ENCODE peak calls at places on chromosomes 4 and X, in eight cellular contexts. One of them, this sample, is unnamed.
A peak's percentile ranks its signal among the peaks of the same experiment; 100 is the strongest.

GRCh38 chr4:2887343-2887742 is 43.7 kb downstream of the ADD1 start:
- DNase-seq in ELF-1: no peak
- DNase-seq in Panc1: no peak
- DNase-seq in stimulated activated CD8-positive, alpha-beta memory T cell treated with anti-CD3 and anti-CD28 coated beads, Interleukin-15, amount 100 ng/mL, for 4 hours: no peak
- DNase-seq in upper lobe of right lung: no peak
- DNase-seq in aorta: no peak
- DNase-seq in iPS-NIHi11: no peak
- DNase-seq in stimulated activated naive CD8-positive, alpha-beta T cell treated with anti-CD3 and anti-CD28 coated beads, Interleukin-15, Interleukin-2, amounts not matched to agents 100 U/mL and 50 U/mL, for 24 hours: no peak
- DNase-seq in this sample: no peak

GRCh38 chr4:153643406-153644016 is 40.6 kb upstream of the TLR2 start:
- DNase-seq in ELF-1: no peak
- DNase-seq in Panc1: no peak
- DNase-seq in stimulated activated CD8-positive, alpha-beta memory T cell treated with anti-CD3 and anti-CD28 coated beads, Interleukin-15, amount 100 ng/mL, for 4 hours: no peak
- DNase-seq in upper lobe of right lung: no peak
- DNase-seq in aorta: no peak
- DNase-seq in iPS-NIHi11: peak; percentile 53
- DNase-seq in stimulated activated naive CD8-positive, alpha-beta T cell treated with anti-CD3 and anti-CD28 coated beads, Interleukin-15, Interleukin-2, amounts not matched to agents 100 U/mL and 50 U/mL, for 24 hours: no peak
- DNase-seq in this sample: no peak

GRCh38 chr4:20764353-20764752 is 64.1 kb downstream of the PACRGL start:
- DNase-seq in ELF-1: no peak
- DNase-seq in Panc1: no peak
- DNase-seq in stimulated activated CD8-positive, alpha-beta memory T cell treated with anti-CD3 and anti-CD28 coated beads, Interleukin-15, amount 100 ng/mL, for 4 hours: no peak
- DNase-seq in upper lobe of right lung: no peak
- DNase-seq in aorta: no peak
- DNase-seq in iPS-NIHi11: no peak
- DNase-seq in stimulated activated naive CD8-positive, alpha-beta T cell treated with anti-CD3 and anti-CD28 coated beads, Interleukin-15, Interleukin-2, amounts not matched to agents 100 U/mL and 50 U/mL, for 24 hours: no peak
- DNase-seq in this sample: no peak

GRCh38 chr4:168449740-168450442 is 30.4 kb downstream of the DDX60L start:
- DNase-seq in ELF-1: peak; percentile 22
- DNase-seq in Panc1: peak; percentile 67
- DNase-seq in stimulated activated CD8-positive, alpha-beta memory T cell treated with anti-CD3 and anti-CD28 coated beads, Interleukin-15, amount 100 ng/mL, for 4 hours: no peak
- DNase-seq in upper lobe of right lung: no peak
- DNase-seq in aorta: no peak
- DNase-seq in iPS-NIHi11: no peak
- DNase-seq in stimulated activated naive CD8-positive, alpha-beta T cell treated with anti-CD3 and anti-CD28 coated beads, Interleukin-15, Interleukin-2, amounts not matched to agents 100 U/mL and 50 U/mL, for 24 hours: no peak
- DNase-seq in this sample: no peak

GRCh38 chrX:150036181-150036580 is 97.9 kb upstream of the EOLA2 start:
- DNase-seq in ELF-1: no peak
- DNase-seq in Panc1: no peak
- DNase-seq in stimulated activated CD8-positive, alpha-beta memory T cell treated with anti-CD3 and anti-CD28 coated beads, Interleukin-15, amount 100 ng/mL, for 4 hours: no peak
- DNase-seq in upper lobe of right lung: no peak
- DNase-seq in aorta: no peak
- DNase-seq in iPS-NIHi11: no peak
- DNase-seq in stimulated activated naive CD8-positive, alpha-beta T cell treated with anti-CD3 and anti-CD28 coated beads, Interleukin-15, Interleukin-2, amounts not matched to agents 100 U/mL and 50 U/mL, for 24 hours: no peak
- DNase-seq in this sample: no peak

GRCh38 chrX:7614616-7615015 is 228.4 kb upstream of the VCX start:
- DNase-seq in ELF-1: no peak
- DNase-seq in Panc1: no peak
- DNase-seq in stimulated activated CD8-positive, alpha-beta memory T cell treated with anti-CD3 and anti-CD28 coated beads, Interleukin-15, amount 100 ng/mL, for 4 hours: no peak
- DNase-seq in upper lobe of right lung: no peak
- DNase-seq in aorta: no peak
- DNase-seq in iPS-NIHi11: no peak
- DNase-seq in stimulated activated naive CD8-positive, alpha-beta T cell treated with anti-CD3 and anti-CD28 coated beads, Interleukin-15, Interleukin-2, amounts not matched to agents 100 U/mL and 50 U/mL, for 24 hours: no peak
- DNase-seq in this sample: no peak

GRCh38 chr4:168647976-168648375 is 151.1 kb downstream of the PALLD start:
- DNase-seq in ELF-1: no peak
- DNase-seq in Panc1: no peak
- DNase-seq in stimulated activated CD8-positive, alpha-beta memory T cell treated with anti-CD3 and anti-CD28 coated beads, Interleukin-15, amount 100 ng/mL, for 4 hours: no peak
- DNase-seq in upper lobe of right lung: no peak
- DNase-seq in aorta: no peak
- DNase-seq in iPS-NIHi11: no peak
- DNase-seq in stimulated activated naive CD8-positive, alpha-beta T cell treated with anti-CD3 and anti-CD28 coated beads, Interleukin-15, Interleukin-2, amounts not matched to agents 100 U/mL and 50 U/mL, for 24 hours: no peak
- DNase-seq in this sample: no peak

GRCh38 chr4:123064390-123064789 is 142.0 kb upstream of the NUDT6 start:
- DNase-seq in ELF-1: no peak
- DNase-seq in Panc1: no peak
- DNase-seq in stimulated activated CD8-positive, alpha-beta memory T cell treated with anti-CD3 and anti-CD28 coated beads, Interleukin-15, amount 100 ng/mL, for 4 hours: no peak
- DNase-seq in upper lobe of right lung: no peak
- DNase-seq in aorta: no peak
- DNase-seq in iPS-NIHi11: no peak
- DNase-seq in stimulated activated naive CD8-positive, alpha-beta T cell treated with anti-CD3 and anti-CD28 coated beads, Interleukin-15, Interleukin-2, amounts not matched to agents 100 U/mL and 50 U/mL, for 24 hours: no peak
- DNase-seq in this sample: no peak

GRCh38 chrX:2390754-2391153 is 110.0 kb downstream of the DHRSX start:
- DNase-seq in ELF-1: no peak
- DNase-seq in Panc1: no peak
- DNase-seq in stimulated activated CD8-positive, alpha-beta memory T cell treated with anti-CD3 and anti-CD28 coated beads, Interleukin-15, amount 100 ng/mL, for 4 hours: no peak
- DNase-seq in upper lobe of right lung: no peak
- DNase-seq in aorta: no peak
- DNase-seq in iPS-NIHi11: no peak
- DNase-seq in stimulated activated naive CD8-positive, alpha-beta T cell treated with anti-CD3 and anti-CD28 coated beads, Interleukin-15, Interleukin-2, amounts not matched to agents 100 U/mL and 50 U/mL, for 24 hours: no peak
- DNase-seq in this sample: no peak

GRCh38 chr4:3780347-3781171 is 14.4 kb downstream of the ADRA2C start:
- DNase-seq in ELF-1: peak; percentile 91
- DNase-seq in Panc1: no peak
- DNase-seq in stimulated activated CD8-positive, alpha-beta memory T cell treated with anti-CD3 and anti-CD28 coated beads, Interleukin-15, amount 100 ng/mL, for 4 hours: no peak
- DNase-seq in upper lobe of right lung: no peak
- DNase-seq in aorta: no peak
- DNase-seq in iPS-NIHi11: peak; percentile 57
- DNase-seq in stimulated activated naive CD8-positive, alpha-beta T cell treated with anti-CD3 and anti-CD28 coated beads, Interleukin-15, Interleukin-2, amounts not matched to agents 100 U/mL and 50 U/mL, for 24 hours: no peak
- DNase-seq in this sample: no peak